ENCODE peak calls at places on chromosomes 1 and 21, in five cellular contexts. L is spleen, F is prostate gland, G is heart right ventricle, C is tibial artery. W is an unnamed sample. For H3K27me3, the result is how much of the 10 kb centered on the place peaks cover.

GRCh38 chr1:77051406-77051805 is 167.8 kb downstream of the PIGK start:
- DNase-seq in L (no peak), F (no peak), G (no peak), C (no peak), W (no peak)

GRCh38 chr1:76425843-76426145 is 351.2 kb downstream of the ST6GALNAC3 start:
- DNase-seq in L (no peak), F (no peak), G (no peak), C (no peak), W (no peak)

GRCh38 chr1:58155418-58156123 is 391.0 kb downstream of the OMA1 start:
- DNase-seq in L (no peak), F (no peak), G (peak), C (no peak), W (no peak)

GRCh38 chr1:61445269-61445825 is 279.6 kb downstream of the TM2D1 start:
- DNase-seq in L (no peak), F (no peak), G (no peak), C (no peak), W (no peak)

GRCh38 chr1:1318131-1318652 is 6.3 kb downstream of the INTS11 start:
- DNase-seq in L (no peak), F (peak), G (peak), C (peak), W (peak)

GRCh38 chr1:227774051-227774720 is 39.0 kb downstream of the SNAP47 start:
- DNase-seq in L (peak), F (no peak), G (no peak), C (no peak), W (no peak)

GRCh38 chr1:160370561-160371345 is 3.9 kb downstream of the NHLH1 start:
- DNase-seq in L (no peak), F (no peak), G (no peak), C (no peak), W (no peak)

GRCh38 chr1:6805004-6805416 is 19.8 kb downstream of the CAMTA1 start:
- DNase-seq in L (no peak), F (no peak), G (no peak), C (no peak), W (no peak)

GRCh38 chr1:92973203-92973907 is 12.1 kb upstream of the DIPK1A start:
- DNase-seq in L (no peak), F (no peak), G (no peak), C (no peak), W (no peak)

GRCh38 chr1:112614460-112615065 is 4.4 kb downstream of the ST7L start:
- DNase-seq in L (no peak), F (no peak), G (no peak), C (no peak), W (no peak)

GRCh38 chr1:209720826-209721225 is 16.2 kb downstream of the HSD11B1 start:
- DNase-seq in L (no peak), F (no peak), G (no peak), C (no peak), W (no peak)

GRCh38 chr21:26587621-26588260 is 14.7 kb upstream of the CYYR1 start:
- DNase-seq in L (no peak), F (no peak), G (no peak), C (no peak), W (no peak)

GRCh38 chr1:29805122-29805895 is 569.0 kb downstream of the PTPRU start:
- DNase-seq in L (peak), F (no peak), G (no peak), C (peak), W (no peak)

GRCh38 chr1:186374313-186375151 is 521 bp downstream of the TPR start:
- DNase-seq in L (no peak), F (peak), G (no peak), C (no peak), W (no peak)

GRCh38 chr1:248861621-248862020 is 2.7 kb upstream of the ZNF692 start:
- DNase-seq in L (no peak), F (no peak), G (no peak), C (no peak), W (no peak)

GRCh38 chr1:108610073-108610472 is 50.2 kb downstream of the EEIG2 start:
- DNase-seq in L (no peak), F (no peak), G (no peak), C (no peak), W (no peak)

GRCh38 chr21:45087022-45087823 is 12.8 kb downstream of the ADARB1 start:
- DNase-seq in L (no peak), F (no peak), G (no peak), C (no peak), W (no peak)

GRCh38 chr1:9086796-9087195 is 17.4 kb upstream of the SLC2A5 start:
- DNase-seq in L (no peak), F (no peak), G (no peak), C (no peak), W (no peak)

GRCh38 chr1:9767964-9768668 is 55.6 kb downstream of the CLSTN1 start:
- DNase-seq in L (peak), F (no peak), G (no peak), C (no peak), W (no peak)

GRCh38 chr1:101237229-101237837 is 514 bp downstream of the S1PR1 start:
- DNase-seq in L (no peak), F (no peak), G (no peak), C (no peak), W (no peak)

GRCh38 chr1:64608015-64608650 is 136.7 kb upstream of the RAVER2 start:
- DNase-seq in L (no peak), F (peak), G (no peak), C (no peak), W (no peak)

GRCh38 chr21:46096596-46096981 is 1.3 kb upstream of the COL6A2 start:
- DNase-seq in L (no peak), F (no peak), G (no peak), C (no peak), W (no peak)

GRCh38 chr1:30599721-30600120 is 123.7 kb downstream of the MATN1 start:
- DNase-seq in L (no peak), F (no peak), G (no peak), C (peak), W (no peak)

GRCh38 chr1:32334864-32335618 is 992 bp downstream of the MARCKSL1 start:
- DNase-seq in L (peak), F (no peak), G (peak), C (no peak), W (no peak)

GRCh38 chr1:22754106-22754768 is 43.6 kb downstream of the EPHB2 start:
- DNase-seq in L (no peak), F (no peak), G (no peak), C (no peak), W (no peak)

GRCh38 chr1:36397083-36397377 is 678 bp downstream of the LSM10 start:
- DNase-seq in L (no peak), F (no peak), G (no peak), C (no peak), W (no peak)

GRCh38 chr1:2469103-2469940 is 6.8 kb upstream of the PLCH2 start:
- DNase-seq in L (no peak), F (no peak), G (no peak), C (no peak), W (no peak)

GRCh38 chr1:198598796-198599321 is 40.0 kb upstream of the PTPRC start:
- DNase-seq in L (peak), F (no peak), G (no peak), C (no peak), W (no peak)

GRCh38 chr1:200710166-200710565 is 28.5 kb upstream of the CAMSAP2 start:
- DNase-seq in L (no peak), F (no peak), G (no peak), C (no peak), W (no peak)

GRCh38 chr1:225691377-225691776 is 38.5 kb upstream of the ENAH start:
- DNase-seq in L (no peak), F (no peak), G (no peak), C (peak), W (no peak)

GRCh38 chr1:3685906-3686305 is 33.6 kb downstream of the TP73 start:
- DNase-seq in L (no peak), F (no peak), G (no peak), C (no peak), W (no peak)

GRCh38 chr1:3690282-3691065 is 38.2 kb downstream of the TP73 start:
- DNase-seq in L (no peak), F (peak), G (no peak), C (no peak), W (no peak)

GRCh38 chr1:3688836-3689750 is 36.8 kb downstream of the TP73 start:
- DNase-seq in L (no peak), F (no peak), G (no peak), C (no peak), W (no peak)

GRCh38 chr1:3687509-3687908 is 35.2 kb downstream of the TP73 start:
- DNase-seq in L (no peak), F (no peak), G (no peak), C (no peak), W (no peak)

DNA sequence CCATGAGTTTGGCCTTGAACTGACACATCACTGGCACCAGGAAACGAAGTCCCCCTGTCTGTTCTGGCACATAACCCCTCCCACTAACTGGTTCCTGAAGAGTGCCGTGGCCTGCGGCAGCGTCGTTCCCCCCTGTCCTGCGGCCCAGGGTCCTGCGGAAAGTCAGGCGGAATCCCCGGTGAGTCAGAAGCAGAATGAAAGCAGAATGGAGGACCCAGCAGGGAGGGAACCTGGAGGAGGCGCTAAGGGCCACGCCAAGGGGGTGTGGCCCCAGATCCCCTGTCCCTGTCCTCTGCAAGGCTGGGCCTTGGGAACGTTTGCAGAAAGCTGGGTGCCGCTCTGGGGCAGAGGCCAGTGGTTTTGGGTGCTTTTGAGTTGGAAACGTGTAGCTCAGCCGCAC is 36.0 kb downstream of the TP73 start:
- DNase-seq in L (no peak), F (no peak), G (no peak), C (no peak), W (no peak)
- H3K27me3 ChIP-seq in L (under half), F (under half), G (under half), C (half or more), W (under half)

GRCh38 chr1:244074559-244075171 is 23.6 kb downstream of the ZBTB18 start:
- DNase-seq in L (peak), F (no peak), G (no peak), C (no peak), W (no peak)
- H3K27me3 ChIP-seq in L (under half), F (under half), G (under half), C (under half), W (under half)

DNA sequence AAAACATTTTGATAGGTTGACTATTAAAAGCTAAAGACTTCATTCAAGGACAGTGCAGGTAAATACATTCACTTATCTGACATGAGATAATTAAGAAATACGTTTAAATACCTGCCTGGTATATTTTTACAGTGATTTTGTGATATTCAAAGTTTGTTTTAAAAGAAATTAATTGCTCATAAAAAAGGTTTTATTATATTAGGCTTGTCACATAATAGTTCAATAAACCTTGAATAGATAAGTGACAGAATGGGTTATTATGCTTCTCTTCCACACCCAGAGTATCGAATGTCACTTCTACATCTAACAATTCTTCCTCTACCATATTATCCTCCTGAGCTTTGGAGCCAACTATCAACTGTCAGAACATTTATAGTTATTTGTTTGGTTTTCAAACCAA is 60.0 kb downstream of the LTN1 start:
- DNase-seq in L (no peak), F (no peak), G (no peak), C (no peak), W (no peak)
- H3K27me3 ChIP-seq in L (under half), F (under half), G (under half), C (under half), W (under half)

DNA sequence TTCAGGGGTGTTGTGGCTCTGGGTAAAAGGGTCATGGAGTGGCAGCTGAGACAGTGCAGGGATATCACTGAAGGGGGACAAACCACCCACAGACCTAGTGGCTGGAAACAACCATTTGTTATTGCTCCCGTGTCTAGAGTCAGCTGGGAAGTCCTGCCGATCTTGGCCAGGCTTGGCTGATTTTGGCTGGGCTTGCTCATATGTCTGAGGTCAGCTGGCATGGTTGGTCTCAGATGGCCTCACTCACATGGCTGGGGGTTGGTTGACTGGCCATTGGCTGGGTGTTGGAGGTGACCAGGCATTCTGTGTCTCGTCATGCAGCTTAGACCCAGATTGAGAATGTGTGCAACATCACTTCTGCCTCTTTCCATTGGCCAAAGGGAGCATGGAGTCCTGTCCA is 203.8 kb upstream of the POU3F1 start:
- DNase-seq in L (peak), F (no peak), G (no peak), C (no peak), W (no peak)
- H3K27me3 ChIP-seq in L (under half), F (under half), G (under half), C (under half), W (under half)

GRCh38 chr1:204826970-204827369 is 43.7 kb upstream of the NFASC start:
- DNase-seq in L (no peak), F (no peak), G (no peak), C (no peak), W (no peak)
- H3K27me3 ChIP-seq in L (under half), F (under half), G (under half), C (under half), W (under half)

GRCh38 chr1:231160851-231161710 is 777 bp upstream of the TRIM67 start:
- DNase-seq in L (no peak), F (no peak), G (no peak), C (no peak), W (no peak)
- H3K27me3 ChIP-seq in L (half or more), F (under half), G (half or more), C (half or more), W (under half)

W was measured in thoracic aorta.